ENCODE peak calls at places on chromosome 16, in five cellular contexts. P is stimulated activated CD4-positive, alpha-beta T cell treated with anti-CD3 and anti-CD28 coated beads, Interleukin-15, amount 100 ng/mL, for 1 hour; M is HT1080; H is NCI-H1092; F is activated CD8-positive, alpha-beta memory T cell treated with anti-CD3 and anti-CD28 coated beads for 24 hours. O is an unnamed sample.

GRCh38 chr16:23953476-23953875 is 117.7 kb downstream of the PRKCB start:
- DNase-seq in P (no peak), H (no peak), M (no peak), F (no peak), O (no peak)

GRCh38 chr16:88116121-88116900 is 165.1 kb downstream of the BANP start:
- DNase-seq in F (no peak), H (peak; percentile 45), M (no peak), P (no peak), O (no peak)

GRCh38 chr16:9836118-9836736 is 346.0 kb downstream of the GRIN2A start:
- DNase-seq in P (no peak), M (no peak), F (no peak), H (no peak), O (no peak)

GRCh38 chr16:11796227-11797165 is 562 bp downstream of the ZC3H7A start:
- DNase-seq in M (peak; percentile 22), P (no peak), H (no peak), F (peak; percentile 65), O (no peak)

GRCh38 chr16:73205153-73205549 is 157.2 kb upstream of the ZFHX3 start:
- DNase-seq in P (no peak), F (no peak), H (no peak), M (no peak), O (no peak)

GRCh38 chr16:50548659-50549560 is 714 bp downstream of the NKD1 start:
- DNase-seq in M (no peak), P (peak; percentile 10), F (peak; percentile 61), H (no peak), O (no peak)

GRCh38 chr16:48383877-48384304 is 1.3 kb downstream of the SIAH1 start:
- DNase-seq in F (peak; percentile 58), M (peak; percentile 10), P (no peak), H (no peak), O (no peak)

GRCh38 chr16:79163666-79164377 is 436.7 kb downstream of the MAF start:
- DNase-seq in H (no peak), M (no peak), P (no peak), F (no peak), O (no peak)

GRCh38 chr16:57283214-57283955 is 1.1 kb downstream of the PLLP start:
- DNase-seq in F (no peak), H (no peak), M (no peak), P (no peak), O (no peak)

GRCh38 chr16:21001262-21001661 is 100.7 kb downstream of the LYRM1 start:
- DNase-seq in H (no peak), P (no peak), M (peak; percentile 15), F (no peak), O (no peak)

GRCh38 chr16:52451971-52452421 is 94.9 kb downstream of the TOX3 start:
- DNase-seq in H (no peak), F (no peak), M (no peak), P (no peak), O (no peak)

GRCh38 chr16:23124315-23124714 is 24.9 kb downstream of the USP31 start:
- DNase-seq in H (no peak), F (no peak), P (no peak), M (peak; percentile 73), O (no peak)

GRCh38 chr16:64092284-64092683 is 1029.6 kb downstream of the CDH11 start:
- DNase-seq in H (no peak), P (no peak), F (no peak), M (peak; percentile 74), O (peak; percentile 20)

GRCh38 chr16:27429981-27430441 is 28.0 kb downstream of the IL21R start:
- DNase-seq in H (no peak), F (peak; percentile 54), M (no peak), P (no peak), O (no peak)

O was measured in retinal pigment epithelial cell.